ENCODE peak calls at places on chromosomes 6 and 20, in ten cellular contexts. A is uterus, Y is AG10803, P is bronchial epithelial cell, J is cardiac muscle cell, I is ascending aorta, R is HFF-Myc, K is HepG2, U is stomach, H is kidney epithelial cell. X is an unnamed sample.

GRCh38 chr6:128738112-128738511 is 144.8 kb upstream of the LAMA2 start:
- DNase-seq in A (no peak), Y (no peak), P (peak; percentile 51), J (no peak), I (no peak), R (no peak), K (no peak), U (no peak), H (no peak), X (no peak)

GRCh38 chr6:105359419-105360366 is 43.2 kb downstream of the PREP start:
- DNase-seq in A (no peak), Y (peak; percentile 93), P (peak; percentile 94), J (peak; percentile 43), I (no peak), R (peak; percentile 29), K (no peak), U (no peak), H (peak; percentile 71), X (peak; percentile 95)

GRCh38 chr6:20564777-20565176 is 30.5 kb downstream of the CDKAL1 start:
- DNase-seq in A (no peak), Y (no peak), P (no peak), J (no peak), I (no peak), R (no peak), K (no peak), U (no peak), H (no peak), X (no peak)

GRCh38 chr6:45816674-45817297 is 198.9 kb downstream of the CLIC5 start:
- DNase-seq in A (no peak), Y (no peak), P (no peak), J (no peak), I (no peak), R (peak; percentile 11), K (no peak), U (no peak), H (no peak), X (no peak)

GRCh38 chr20:20864346-20865096 is 152.1 kb upstream of the RALGAPA2 start:
- DNase-seq in A (no peak), Y (peak; percentile 11), P (peak; percentile 28), J (peak; percentile 44), I (no peak), R (no peak), K (peak; percentile 76), U (no peak), H (no peak), X (peak; percentile 4)

GRCh38 chr20:36728986-36729385 is 16.9 kb downstream of the NDRG3 start:
- DNase-seq in A (no peak), Y (no peak), P (peak; percentile 69), J (no peak), I (no peak), R (no peak), K (peak; percentile 29), U (no peak), H (peak; percentile 25), X (no peak)

GRCh38 chr6:84448331-84448730 is 220.9 kb upstream of the CEP162 start:
- DNase-seq in A (no peak), Y (no peak), P (no peak), J (no peak), I (no peak), R (no peak), K (no peak), U (no peak), H (no peak), X (peak; percentile 28)

GRCh38 chr6:169791721-169792131 is 40.3 kb downstream of the ERMARD start:
- DNase-seq in A (no peak), Y (no peak), P (no peak), J (peak; percentile 52), I (peak; percentile 11), R (no peak), K (no peak), U (no peak), H (no peak), X (no peak)

GRCh38 chr6:145070791-145071190 is 664.5 kb downstream of the EPM2A start:
- DNase-seq in A (no peak), Y (peak; percentile 74), P (no peak), J (no peak), I (no peak), R (no peak), K (no peak), U (no peak), H (no peak), X (peak; percentile 29)

GRCh38 chr20:62367483-62368302 is 581 bp upstream of the LAMA5 start:
- DNase-seq in A (no peak), Y (no peak), P (no peak), J (peak; percentile 61), I (no peak), R (no peak), K (peak; percentile 60), U (peak; percentile 60), H (no peak), X (no peak)

GRCh38 chr6:78966542-78966941 is 99.2 kb downstream of the IRAK1BP1 start:
- DNase-seq in A (no peak), Y (no peak), P (no peak), J (no peak), I (no peak), R (no peak), K (no peak), U (no peak), H (no peak), X (no peak)

GRCh38 chr6:136344420-136344819 is 54.8 kb upstream of the BCLAF1 start:
- DNase-seq in A (no peak), Y (peak; percentile 41), P (no peak), J (no peak), I (no peak), R (peak; percentile 77), K (no peak), U (no peak), H (no peak), X (peak; percentile 89)

GRCh38 chr6:84408028-84408427 is 180.6 kb upstream of the CEP162 start:
- DNase-seq in A (no peak), Y (peak; percentile 48), P (no peak), J (no peak), I (no peak), R (no peak), K (no peak), U (no peak), H (no peak), X (peak; percentile 37)

GRCh38 chr6:155678361-155678760 is 222.7 kb upstream of the NOX3 start:
- DNase-seq in A (no peak), Y (no peak), P (no peak), J (no peak), I (no peak), R (peak; percentile 9), K (no peak), U (no peak), H (no peak), X (no peak)

GRCh38 chr6:170545405-170545804 is 7.7 kb downstream of the PSMB1 start:
- DNase-seq in A (no peak), Y (no peak), P (no peak), J (no peak), I (no peak), R (no peak), K (no peak), U (no peak), H (no peak), X (no peak)

GRCh38 chr6:53703047-53703446 is 37.5 kb upstream of the KLHL31 start:
- DNase-seq in A (no peak), Y (no peak), P (no peak), J (no peak), I (no peak), R (no peak), K (no peak), U (no peak), H (no peak), X (no peak)

GRCh38 chr6:134193536-134194521 is 124.1 kb downstream of the SGK1 start:
- DNase-seq in A (no peak), Y (no peak), P (no peak), J (no peak), I (no peak), R (no peak), K (no peak), U (no peak), H (no peak), X (no peak)

GRCh38 chr6:112286010-112286409 is 31.6 kb upstream of the LAMA4 start:
- DNase-seq in A (no peak), Y (no peak), P (no peak), J (no peak), I (no peak), R (no peak), K (no peak), U (no peak), H (no peak), X (no peak)

GRCh38 chr6:112205521-112206458 is 48.6 kb downstream of the LAMA4 start:
- DNase-seq in A (no peak), Y (peak; percentile 59), P (peak; percentile 73), J (peak; percentile 21), I (no peak), R (no peak), K (no peak), U (no peak), H (no peak), X (peak; percentile 49)

GRCh38 chr6:15342114-15342513 is 96.2 kb downstream of the JARID2 start:
- DNase-seq in A (no peak), Y (no peak), P (no peak), J (no peak), I (no peak), R (no peak), K (no peak), U (no peak), H (no peak), X (no peak)
- H3K4me3 ChIP-seq in A (no peak overlapping the region), Y (no peak overlapping the region), P (no peak overlapping the region), J (no peak overlapping the region), I (no peak overlapping the region), R (no peak overlapping the region), K (no peak overlapping the region), U (no peak overlapping the region), H (no peak overlapping the region), X (no peak overlapping the region)

GRCh38 chr6:16518265-16518664 is 243.0 kb downstream of the ATXN1 start:
- DNase-seq in A (no peak), Y (no peak), P (no peak), J (no peak), I (no peak), R (no peak), K (no peak), U (no peak), H (no peak), X (no peak)
- TF ChIP-seq CTCF in A (no peak), Y (no peak), P (no peak), J (no peak), I (no peak), R (no peak), K (no peak), U (no peak), H (no peak), X (no peak)

DNA sequence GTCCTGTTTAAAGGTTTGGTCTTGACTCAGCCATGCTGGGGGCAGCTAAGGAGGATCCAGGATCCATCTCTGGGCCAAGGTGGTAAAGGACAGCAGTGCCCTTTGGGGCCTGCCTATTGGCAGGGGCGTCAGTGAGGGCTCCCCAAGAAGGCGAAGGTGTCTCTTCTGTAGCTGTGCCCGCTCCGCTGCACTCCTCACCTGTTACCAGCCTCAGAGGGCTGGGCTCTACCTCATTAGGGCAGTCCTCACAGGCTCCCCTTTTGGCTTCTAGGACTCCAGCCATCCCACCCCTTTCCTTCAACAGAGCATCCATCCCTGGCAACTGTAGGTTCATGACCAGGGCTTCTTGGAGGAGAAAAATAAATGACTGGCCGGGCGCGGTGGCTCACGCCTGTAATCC is 10.3 kb downstream of the FRS3 start:
- DNase-seq in A (no peak), Y (no peak), P (no peak), J (no peak), I (no peak), R (no peak), K (no peak), U (no peak), H (no peak), X (no peak)
- H3K4me3 ChIP-seq in A (no peak overlapping the region), Y (no peak overlapping the region), P (no peak overlapping the region), J (no peak overlapping the region), I (no peak overlapping the region), R (no peak overlapping the region), K (no peak overlapping the region), U (no peak overlapping the region), H (no peak overlapping the region), X (no peak overlapping the region)

GRCh38 chr20:43516251-43516824 is 8.8 kb downstream of the L3MBTL1 start:
- DNase-seq in A (no peak), Y (peak; percentile 7), P (peak; percentile 55), J (no peak), I (no peak), R (no peak), K (no peak), U (no peak), H (no peak), X (no peak)
- TF ChIP-seq CTCF in A (no peak), Y (no peak), P (no peak), J (no peak), I (no peak), R (no peak), K (no peak), U (no peak), H (no peak), X (no peak)

X was measured in fibroblast of mammary gland.